ENCODE peak calls at places on chromosomes 13 and 19, in seven cellular contexts. R, I, C, M, T, K and E are unnamed samples.
A peak's percentile ranks its signal among the peaks of the same experiment; 100 is the strongest.

GRCh38 chr19:46748325-46749109 is 2.3 kb upstream of the STRN4 start:
- DNase-seq in R (peak; percentile 30), I (peak; percentile 59), C (peak; percentile 85), M (peak; percentile 67), T (peak; percentile 78), K (peak; percentile 87), E (no peak)

GRCh38 chr13:111898956-111899713 is 167.8 kb upstream of the SOX1 start:
- DNase-seq in R (no peak), I (no peak), C (no peak), M (no peak), T (no peak), K (no peak), E (no peak)

GRCh38 chr13:51318876-51319275 is 20.6 kb upstream of the SERPINE3 start:
- DNase-seq in R (no peak), I (no peak), C (no peak), M (no peak), T (no peak), K (no peak), E (no peak)

GRCh38 chr13:44298314-44298713 is 75.3 kb upstream of the SERP2 start:
- DNase-seq in R (no peak), I (no peak), C (no peak), M (no peak), T (no peak), K (no peak), E (no peak)

GRCh38 chr13:32233062-32233461 is 82.1 kb downstream of the ZAR1L start:
- DNase-seq in R (no peak), I (no peak), C (no peak), M (no peak), T (no peak), K (no peak), E (no peak)

GRCh38 chr13:96091164-96091931 is 1.4 kb downstream of the HS6ST3 start:
- DNase-seq in R (no peak), I (peak; percentile 14), C (peak; percentile 46), M (no peak), T (peak; percentile 30), K (peak; percentile 61), E (no peak)

GRCh38 chr13:112762690-112763080 is 72.8 kb downstream of the ATP11A start:
- DNase-seq in R (no peak), I (no peak), C (no peak), M (no peak), T (no peak), K (no peak), E (no peak)

GRCh38 chr19:15860522-15860921 is 37.4 kb downstream of the CYP4F2 start:
- DNase-seq in R (no peak), I (no peak), C (no peak), M (no peak), T (no peak), K (no peak), E (no peak)

GRCh38 chr13:33524086-33524485 is 238.5 kb upstream of the STARD13 start:
- DNase-seq in R (no peak), I (no peak), C (no peak), M (no peak), T (no peak), K (no peak), E (no peak)

GRCh38 chr19:5955638-5955935 is 22.4 kb downstream of the RANBP3 start:
- DNase-seq in R (no peak), I (no peak), C (no peak), M (no peak), T (no peak), K (no peak), E (no peak)

GRCh38 chr13:40672310-40673060 is 6.0 kb upstream of the FOXO1 start:
- DNase-seq in R (no peak), I (no peak), C (peak; percentile 72), M (no peak), T (no peak), K (peak; percentile 18), E (no peak)

GRCh38 chr19:15631817-15632216 is 8.9 kb upstream of the CYP4F3 start:
- DNase-seq in R (no peak), I (no peak), C (peak; percentile 18), M (peak; percentile 5), T (no peak), K (peak; percentile 41), E (no peak)

GRCh38 chr13:45949161-45949560 is 97.6 kb upstream of the SIAH3 start:
- DNase-seq in R (no peak), I (no peak), C (no peak), M (no peak), T (no peak), K (no peak), E (no peak)

GRCh38 chr19:51259348-51260245 is 8.7 kb downstream of the SIGLECL1 start:
- DNase-seq in R (no peak), I (peak; percentile 18), C (peak; percentile 62), M (peak; percentile 17), T (peak; percentile 27), K (peak; percentile 41), E (no peak)

GRCh38 chr13:73223372-73223781 is 164.6 kb downstream of the KLF5 start:
- DNase-seq in R (no peak), I (no peak), C (no peak), M (no peak), T (no peak), K (no peak), E (no peak)

GRCh38 chr19:15393963-15394362 is 14.4 kb upstream of the AKAP8 start:
- DNase-seq in R (no peak), I (no peak), C (no peak), M (no peak), T (no peak), K (no peak), E (no peak)

GRCh38 chr19:54231077-54231931 is 8.5 kb upstream of the LILRB3 start:
- DNase-seq in R (peak; percentile 64), I (peak; percentile 84), C (peak; percentile 88), M (peak; percentile 75), T (peak; percentile 78), K (peak; percentile 91), E (no peak)

GRCh38 chr13:51225034-51225433 is 2.8 kb downstream of the FAM124A start:
- DNase-seq in R (no peak), I (no peak), C (no peak), M (no peak), T (no peak), K (no peak), E (no peak)

GRCh38 chr19:5189318-5189607 is 151.3 kb downstream of the PTPRS start:
- DNase-seq in R (no peak), I (no peak), C (no peak), M (no peak), T (no peak), K (no peak), E (no peak)

GRCh38 chr19:42965204-42965603 is 28.2 kb upstream of the PSG7 start:
- DNase-seq in R (no peak), I (no peak), C (no peak), M (no peak), T (no peak), K (no peak), E (no peak)

GRCh38 chr19:17948967-17949930 is 16.4 kb downstream of the CCDC124 start:
- DNase-seq in R (no peak), I (no peak), C (no peak), M (no peak), T (no peak), K (peak; percentile 25), E (no peak)

GRCh38 chr13:61146158-61146557 is 269.5 kb downstream of the PCDH20 start:
- DNase-seq in R (no peak), I (no peak), C (no peak), M (no peak), T (no peak), K (no peak), E (no peak)

GRCh38 chr13:57286511-57287098 is 119.6 kb downstream of the PRR20E start:
- DNase-seq in R (no peak), I (no peak), C (no peak), M (no peak), T (no peak), K (no peak), E (no peak)

GRCh38 chr13:40662866-40663265 is 3.6 kb downstream of the FOXO1 start:
- DNase-seq in R (no peak), I (no peak), C (peak; percentile 87), M (no peak), T (no peak), K (no peak), E (no peak)

GRCh38 chr19:42246143-42246868 is 3.9 kb upstream of the GSK3A start:
- DNase-seq in R (no peak), I (peak; percentile 75), C (peak; percentile 82), M (no peak), T (peak; percentile 84), K (peak; percentile 83), E (no peak)

GRCh38 chr13:48853381-48854102 is 122.2 kb upstream of the FNDC3A start:
- DNase-seq in R (no peak), I (no peak), C (no peak), M (no peak), T (no peak), K (no peak), E (no peak)

GRCh38 chr19:36837525-36837901 is 674 bp downstream of the ZNF790 start:
- DNase-seq in R (no peak), I (no peak), C (peak; percentile 14), M (no peak), T (no peak), K (no peak), E (no peak)

GRCh38 chr19:46998445-46999142 is 21.0 kb upstream of the NPAS1 start:
- DNase-seq in R (no peak), I (no peak), C (no peak), M (no peak), T (no peak), K (no peak), E (no peak)

GRCh38 chr19:4523306-4524110 is 5.2 kb upstream of the PLIN4 start:
- DNase-seq in R (no peak), I (peak; percentile 51), C (peak; percentile 42), M (no peak), T (no peak), K (peak; percentile 66), E (no peak)

GRCh38 chr13:103325675-103326074 is 259.5 kb upstream of the SLC10A2 start:
- DNase-seq in R (no peak), I (no peak), C (peak; percentile 37), M (no peak), T (no peak), K (no peak), E (no peak)
- H3K4me3 ChIP-seq in R (no peak overlapping the region), I (no peak overlapping the region), C (no peak overlapping the region), M (no peak overlapping the region), T (no peak overlapping the region), K (no peak overlapping the region), E (no peak overlapping the region)

GRCh38 chr19:45090598-45090997 is 2.4 kb upstream of the PPP1R37 start:
- DNase-seq in R (no peak), I (no peak), C (no peak), M (no peak), T (no peak), K (no peak), E (no peak)
- H3K36me3 ChIP-seq in R (peaks cover 7% of the 10 kb centered on the region), I (peaks cover 19% of the 10 kb centered on the region), C (no peaks in the 10 kb centered on the region), M (peaks cover 7% of the 10 kb centered on the region), T (no peaks in the 10 kb centered on the region), K (peaks cover 17% of the 10 kb centered on the region), E (peaks cover 49% of the 10 kb centered on the region)

GRCh38 chr13:24251525-24251924 is 57.9 kb upstream of the C1QTNF9 start:
- DNase-seq in R (peak; percentile 84), I (no peak), C (no peak), M (peak; percentile 76), T (no peak), K (no peak), E (no peak)
- H3K4me3 ChIP-seq in R (peak overlapping the region; percentile 72), I (no peak overlapping the region), C (no peak overlapping the region), M (peak overlapping the region; percentile 73), T (no peak overlapping the region), K (no peak overlapping the region), E (peak overlapping the region; percentile 31)

GRCh38 chr19:58212336-58213074 is 16.2 kb upstream of the ZNF544 start:
- DNase-seq in R (no peak), I (no peak), C (peak; percentile 17), M (no peak), T (no peak), K (no peak), E (no peak)
- H3K36me3 ChIP-seq in R (peaks cover 56% of the 10 kb centered on the region), I (peaks cover 78% of the 10 kb centered on the region), C (peaks cover 32% of the 10 kb centered on the region), M (peaks cover 50% of the 10 kb centered on the region), T (peaks cover 75% of the 10 kb centered on the region), K (peaks cover 66% of the 10 kb centered on the region), E (peaks cover 69% of the 10 kb centered on the region)

GRCh38 chr19:9456018-9456689 is 20.8 kb upstream of the ZNF266 start:
- DNase-seq in R (no peak), I (no peak), C (no peak), M (no peak), T (no peak), K (no peak), E (no peak)
- H3K4me3 ChIP-seq in R (no peak overlapping the region), I (no peak overlapping the region), C (no peak overlapping the region), M (no peak overlapping the region), T (no peak overlapping the region), K (peak overlapping the region; percentile 11), E (no peak overlapping the region)